ENCODE peak calls at places on chromosomes 5 and 9, in ten cellular contexts. Z is cardiac muscle cell; L is heart right ventricle; Q is CD8-positive, alpha-beta T cell; Y is neural crest cell; J is Peyer's patch; W is right atrium auricular region; T is epithelial cell of esophagus; H is CD14-positive monocyte; C is upper lobe of left lung. X is an unnamed sample.

GRCh38 chr5:107135391-107135790 is 535.3 kb downstream of the EFNA5 start:
- DNase-seq in Q (no peak), L (no peak), Y (no peak), C (no peak), H (no peak), T (peak), J (no peak), W (no peak), Z (no peak), X (no peak)

GRCh38 chr5:107925195-107925594 is 254.5 kb upstream of the EFNA5 start:
- DNase-seq in H (no peak), C (no peak), T (no peak), J (no peak), Q (no peak), Y (no peak), W (no peak), L (no peak), Z (no peak), X (no peak)

GRCh38 chr5:176996780-176997179 is 9.8 kb downstream of the UIMC1 start:
- DNase-seq in W (no peak), H (no peak), T (peak), Y (no peak), Q (no peak), J (no peak), C (no peak), Z (no peak), L (no peak), X (no peak)

GRCh38 chr5:35803221-35803651 is 53.5 kb upstream of the IL7R start:
- DNase-seq in Q (no peak), J (no peak), Y (peak), L (peak), H (no peak), C (peak), T (no peak), Z (peak), W (no peak), X (peak)

GRCh38 chr5:128258387-128258786 is 174.8 kb downstream of the SLC12A2 start:
- DNase-seq in Z (no peak), H (no peak), Y (no peak), L (no peak), Q (no peak), J (no peak), W (no peak), C (no peak), T (no peak), X (no peak)

GRCh38 chr9:137719194-137719593 is 100.4 kb downstream of the EHMT1 start:
- DNase-seq in C (no peak), Z (no peak), Q (no peak), T (no peak), J (no peak), W (no peak), H (no peak), Y (no peak), L (no peak), X (no peak)

GRCh38 chr5:102863764-102864560 is 108.9 kb downstream of the PAM start:
- DNase-seq in Z (no peak), T (no peak), C (no peak), W (no peak), Q (no peak), Y (no peak), H (no peak), J (no peak), L (no peak), X (no peak)

GRCh38 chr9:101138516-101138915 is 110.0 kb downstream of the PLPPR1 start:
- DNase-seq in J (no peak), Z (no peak), H (no peak), Y (no peak), L (no peak), C (no peak), T (no peak), Q (no peak), W (no peak), X (no peak)

GRCh38 chr9:132519033-132519432 is 63.4 kb upstream of the BARHL1 start:
- DNase-seq in J (no peak), W (no peak), H (no peak), C (no peak), Z (no peak), Y (no peak), Q (no peak), T (no peak), L (no peak), X (no peak)

GRCh38 chr5:57692582-57693487 is 210.2 kb upstream of the ACTBL2 start:
- DNase-seq in Z (peak), T (peak), C (peak), L (peak), Y (peak), Q (no peak), H (no peak), J (no peak), W (peak), X (no peak)

GRCh38 chr9:132241840-132242620 is 80.2 kb downstream of the NTNG2 start:
- DNase-seq in W (no peak), C (peak), H (no peak), Z (no peak), L (peak), Q (peak), Y (no peak), T (no peak), J (no peak), X (no peak)

GRCh38 chr5:138936225-138936967 is 61.3 kb upstream of the LRRTM2 start:
- DNase-seq in H (no peak), Q (no peak), T (no peak), W (peak), L (no peak), Y (no peak), J (no peak), Z (no peak), C (peak), X (peak)

GRCh38 chr5:56088967-56089829 is 94.4 kb upstream of the IL6ST start:
- DNase-seq in Y (no peak), T (peak), W (no peak), Z (no peak), C (no peak), J (no peak), Q (no peak), L (no peak), H (no peak), X (no peak)

GRCh38 chr5:168529361-168530234 is 493 bp downstream of the FBLL1 start:
- DNase-seq in W (no peak), Z (peak), J (no peak), Q (no peak), L (no peak), Y (peak), T (peak), H (no peak), C (no peak), X (no peak)

GRCh38 chr9:124297553-124297905 is 39.8 kb downstream of the NEK6 start:
- DNase-seq in W (peak), Z (no peak), C (peak), L (peak), Q (no peak), T (peak), J (no peak), H (no peak), Y (no peak), X (no peak)

GRCh38 chr5:15502208-15502607 is 2.2 kb downstream of the FBXL7 start:
- DNase-seq in T (no peak), Y (no peak), L (no peak), J (no peak), C (no peak), W (no peak), Q (no peak), Z (no peak), H (no peak), X (no peak)

GRCh38 chr5:158995694-158996173 is 104.0 kb downstream of the EBF1 start:
- DNase-seq in Q (no peak), J (no peak), Z (no peak), H (no peak), W (no peak), Y (no peak), L (no peak), C (no peak), T (no peak), X (no peak)

GRCh38 chr5:44626846-44627245 is 181.9 kb upstream of the MRPS30 start:
- DNase-seq in Z (no peak), C (no peak), T (peak), L (no peak), Y (no peak), Q (no peak), H (no peak), J (no peak), W (no peak), X (no peak)

GRCh38 chr5:174323878-174324281 is 278.4 kb downstream of the NSG2 start:
- DNase-seq in H (no peak), W (no peak), J (no peak), C (peak), Q (no peak), Y (peak), T (peak), L (no peak), Z (peak), X (peak)

GRCh38 chr5:148482697-148483462 is 99.1 kb downstream of the FBXO38 start:
- DNase-seq in H (peak), L (peak), Q (peak), J (peak), Y (peak), T (peak), W (no peak), Z (peak), C (peak), X (peak)

GRCh38 chr5:170641589-170642031 is 137.8 kb downstream of the KCNIP1 start:
- DNase-seq in C (peak), J (no peak), Z (no peak), Y (no peak), W (no peak), Q (no peak), T (no peak), H (no peak), L (no peak), X (no peak)

GRCh38 chr9:83299556-83299955 is 236.6 kb upstream of the RASEF start:
- DNase-seq in L (no peak), T (peak), H (no peak), Q (no peak), Y (no peak), J (no peak), Z (no peak), W (no peak), C (peak), X (no peak)

GRCh38 chr5:14306415-14306814 is 163.3 kb downstream of the TRIO start:
- DNase-seq in Q (no peak), C (no peak), Z (no peak), Y (no peak), L (no peak), T (no peak), W (no peak), H (no peak), J (no peak), X (no peak)

GRCh38 chr9:131276107-131276888 is at the start of gene FAM78A:
- DNase-seq in T (no peak), J (peak), C (peak), Q (peak), W (no peak), H (peak), L (no peak), Y (no peak), Z (peak), X (peak)

GRCh38 chr9:98709968-98710965 is 1.5 kb upstream of the GABBR2 start:
- DNase-seq in L (peak), T (peak), Z (peak), Q (no peak), Y (peak), H (no peak), J (no peak), C (no peak), W (no peak), X (peak)

GRCh38 chr5:12292610-12293204 is 388.5 kb upstream of the CTNND2 start:
- DNase-seq in T (peak), W (no peak), J (no peak), L (no peak), H (no peak), C (no peak), Z (peak), Q (no peak), Y (no peak), X (peak)

GRCh38 chr9:113274474-113275146 is 762 bp downstream of the CDC26 start:
- DNase-seq in Q (no peak), Y (peak), H (no peak), J (no peak), L (peak), T (peak), C (no peak), Z (peak), W (no peak), X (peak)

GRCh38 chr9:18422296-18423036 is 51.5 kb upstream of the ADAMTSL1 start:
- DNase-seq in L (no peak), Z (no peak), C (no peak), Y (no peak), H (no peak), T (no peak), Q (no peak), W (no peak), J (no peak), X (no peak)

GRCh38 chr9:125425901-125426515 is 164.4 kb downstream of the GAPVD1 start:
- DNase-seq in W (no peak), J (no peak), L (no peak), H (no peak), Q (no peak), C (no peak), T (no peak), Z (no peak), Y (no peak), X (no peak)

GRCh38 chr9:127083598-127083997 is 38.8 kb downstream of the ANGPTL2 start:
- DNase-seq in L (no peak), T (no peak), J (no peak), C (no peak), W (no peak), Z (no peak), Q (no peak), H (no peak), Y (no peak), X (no peak)

GRCh38 chr9:83219154-83219923 is 156.4 kb upstream of the RASEF start:
- DNase-seq in C (peak), H (peak), Y (peak), L (peak), T (peak), Z (peak), J (peak), W (peak), Q (no peak), X (peak)

GRCh38 chr9:131530546-131530929 is 525 bp downstream of the UCK1 start:
- DNase-seq in Q (no peak), J (peak), H (no peak), Z (peak), Y (peak), W (no peak), L (peak), C (peak), T (peak), X (peak)

GRCh38 chr5:173971681-173972080 is 17.3 kb upstream of the C5orf47 start:
- DNase-seq in H (no peak), T (no peak), Y (no peak), L (no peak), Z (no peak), J (no peak), W (no peak), Q (no peak), C (no peak), X (no peak)

GRCh38 chr9:111484564-111484878 is 338 bp upstream of the ECPAS start:
- DNase-seq in T (no peak), Z (no peak), H (no peak), C (no peak), W (no peak), J (no peak), L (no peak), Q (no peak), Y (no peak), X (no peak)

GRCh38 chr5:146474040-146474439 is 26.9 kb downstream of the TCERG1 start:
- DNase-seq in C (no peak), Z (no peak), T (no peak), W (no peak), J (no peak), Q (no peak), L (no peak), H (no peak), Y (no peak), X (no peak)

GRCh38 chr5:146475906-146476305 is 28.8 kb downstream of the TCERG1 start:
- DNase-seq in J (no peak), W (no peak), Z (no peak), T (no peak), C (no peak), Y (no peak), L (no peak), H (no peak), Q (no peak), X (no peak)

GRCh38 chr5:146475190-146475801 is 28.2 kb downstream of the TCERG1 start:
- DNase-seq in W (no peak), Y (no peak), Q (no peak), Z (no peak), H (no peak), C (no peak), T (no peak), J (no peak), L (no peak), X (peak)
- TF ChIP-seq CTCF in W (no peak), Y (peak), Q (peak), Z (peak), H (no peak), C (no peak), T (no peak), J (no peak), L (no peak), X (peak)

DNA sequence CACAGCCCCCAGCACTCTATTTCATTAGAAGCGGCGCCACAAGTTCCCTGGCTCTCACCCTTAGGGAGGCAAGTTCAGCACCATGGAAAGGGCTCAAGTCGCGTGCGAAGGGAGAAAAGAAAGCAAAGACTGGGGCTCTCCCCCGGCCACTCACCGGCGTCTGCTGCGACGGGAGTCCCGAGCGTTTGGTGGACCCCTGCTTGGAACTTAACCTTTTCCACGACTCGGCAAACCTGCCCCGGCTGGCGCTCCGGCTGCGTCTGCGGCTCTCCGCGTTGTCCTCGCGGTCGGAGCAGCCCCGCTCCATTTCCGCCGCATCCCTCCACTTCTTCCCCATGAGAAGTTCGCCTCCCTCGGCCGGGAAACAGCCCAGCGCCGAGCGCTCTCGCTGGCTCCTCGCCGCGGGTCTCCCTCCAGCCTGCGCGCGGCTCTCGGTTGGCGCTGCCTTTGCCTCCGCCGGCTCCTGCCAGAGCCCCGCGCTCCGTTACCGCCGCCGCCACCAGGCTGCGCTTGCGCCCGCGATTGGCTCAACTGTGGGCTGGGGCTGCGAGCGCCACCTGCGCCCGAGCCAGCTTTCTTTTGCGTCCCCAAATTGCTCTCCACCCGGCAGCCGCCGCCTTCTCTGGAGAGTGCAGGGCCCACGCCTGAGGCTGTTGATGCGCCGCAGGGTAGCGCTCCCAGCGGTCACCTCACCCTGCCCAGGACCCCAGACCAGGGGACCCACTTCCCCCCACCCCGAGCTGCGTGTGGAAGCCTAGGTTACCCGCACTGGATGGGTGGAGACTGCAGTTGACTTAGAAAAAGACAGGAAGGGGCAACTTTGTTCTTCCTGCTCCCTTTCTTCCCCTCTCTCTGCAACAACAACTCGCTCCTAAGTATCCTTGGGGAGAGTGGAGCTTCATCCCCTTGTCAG is 321.6 kb downstream of the CEMIP2 start:
- DNase-seq in Q (no peak), W (no peak), T (peak), L (peak), Z (peak), H (no peak), C (no peak), J (peak), Y (peak), X (peak)
- TF ChIP-seq CTCF in Q (no peak), W (no peak), T (no peak), L (no peak), Z (peak), H (no peak), C (no peak), J (peak), Y (peak), X (peak)

DNA sequence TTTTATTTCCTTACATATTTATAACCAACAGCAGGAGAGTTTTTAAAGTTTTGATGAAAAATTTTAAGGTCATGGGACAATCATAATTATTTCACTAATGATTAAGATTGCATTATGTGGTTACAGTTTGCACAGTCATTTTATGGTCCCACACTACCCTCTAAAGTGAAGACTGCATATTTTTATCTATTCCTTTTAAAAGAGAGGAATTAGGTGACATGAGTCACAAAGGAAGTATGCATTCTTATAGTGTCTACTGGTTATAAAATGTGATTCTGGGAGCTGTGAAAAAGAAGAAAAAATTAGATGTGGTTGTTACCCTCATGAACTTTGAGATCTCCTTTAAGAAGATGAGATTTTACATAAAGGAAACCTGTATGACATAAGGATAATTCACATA is 87.9 kb upstream of the GRIA1 start:
- DNase-seq in H (no peak), J (no peak), Z (no peak), Q (no peak), W (no peak), Y (no peak), T (peak), C (no peak), L (no peak), X (no peak)
- TF ChIP-seq CTCF in H (no peak), J (no peak), Z (no peak), Q (no peak), W (no peak), Y (no peak), T (no peak), C (no peak), L (no peak), X (no peak)

GRCh38 chr5:131491749-131492148 is 143.3 kb downstream of the RAPGEF6 start:
- DNase-seq in Z (no peak), J (no peak), C (no peak), Q (no peak), T (no peak), H (no peak), Y (no peak), W (no peak), L (no peak), X (no peak)

GRCh38 chr5:131495536-131496399 is 139.3 kb downstream of the RAPGEF6 start:
- DNase-seq in T (no peak), Z (no peak), L (no peak), J (no peak), Y (no peak), W (no peak), H (no peak), C (no peak), Q (no peak), X (no peak)

GRCh38 chr5:131496400-131496713 is 138.7 kb downstream of the RAPGEF6 start:
- DNase-seq in L (no peak), H (no peak), W (no peak), T (no peak), J (no peak), C (no peak), Z (no peak), Y (no peak), Q (no peak), X (no peak)
- TF ChIP-seq CTCF in L (no peak), H (peak), W (no peak), T (no peak), J (no peak), C (no peak), Z (no peak), Y (no peak), Q (no peak), X (no peak)

GRCh38 chr9:81825831-81826540 is 102.2 kb upstream of the SPATA31D4 start:
- DNase-seq in T (peak), J (no peak), Q (no peak), H (no peak), Y (no peak), W (no peak), L (no peak), Z (no peak), C (no peak), X (no peak)

GRCh38 chr9:81824802-81825770 is 103.1 kb upstream of the SPATA31D4 start:
- DNase-seq in J (no peak), Z (no peak), L (no peak), Y (no peak), T (peak), H (no peak), Q (no peak), W (no peak), C (no peak), X (no peak)

GRCh38 chr9:81827616-81828296 is 100.5 kb upstream of the SPATA31D4 start:
- DNase-seq in T (no peak), W (no peak), J (no peak), Q (no peak), Y (no peak), H (no peak), Z (no peak), C (no peak), L (no peak), X (no peak)

GRCh38 chr9:81823672-81824554 is 104.3 kb upstream of the SPATA31D4 start:
- DNase-seq in L (no peak), W (no peak), C (no peak), J (no peak), Y (no peak), T (no peak), Z (no peak), Q (no peak), H (no peak), X (no peak)

GRCh38 chr9:81826541-81826906 is 101.7 kb upstream of the SPATA31D4 start:
- DNase-seq in W (peak), Q (no peak), H (no peak), J (no peak), L (peak), T (no peak), Z (no peak), C (peak), Y (no peak), X (no peak)
- TF ChIP-seq CTCF in W (peak), Q (no peak), H (no peak), J (no peak), L (no peak), T (no peak), Z (peak), C (no peak), Y (no peak), X (no peak)

GRCh38 chr5:142395334-142395733 is 70.5 kb upstream of the SPRY4 start:
- DNase-seq in Q (no peak), H (no peak), J (no peak), T (no peak), C (no peak), W (no peak), L (no peak), Y (no peak), Z (no peak), X (no peak)
- TF ChIP-seq CTCF in Q (no peak), H (no peak), J (no peak), T (no peak), C (no peak), W (no peak), L (no peak), Y (no peak), Z (no peak), X (no peak)

X was measured in endothelial cell.